ENCODE peak calls at places on chromosomes 2 and 18, in five cellular contexts. M, A, I, N and S are unnamed samples.

GRCh38 chr2:150520887-150521664 is 33.6 kb upstream of the RND3 start:
- DNase-seq in I (no peak), N (no peak), M (no peak), A (no peak), S (no peak)

GRCh38 chr18:36315736-36316135 is 18.2 kb downstream of the FHOD3 start:
- DNase-seq in A (no peak), I (no peak), N (no peak), M (no peak), S (no peak)

GRCh38 chr2:108927936-108928659 is 60.9 kb downstream of the EDAR start:
- DNase-seq in M (peak), N (no peak), I (peak), A (peak), S (no peak)

GRCh38 chr18:3248670-3249359 is 1.2 kb downstream of the MYL12A start:
- DNase-seq in M (no peak), A (peak), N (no peak), I (no peak), S (no peak)

GRCh38 chr2:196112408-196113039 is 43.9 kb upstream of the DNAH7 start:
- DNase-seq in M (no peak), I (no peak), A (no peak), N (no peak), S (no peak)

GRCh38 chr2:45180033-45180746 is 170.9 kb upstream of the SIX2 start:
- DNase-seq in I (no peak), N (no peak), A (no peak), M (no peak), S (no peak)

GRCh38 chr2:95402370-95403203 is at the start of gene FAHD2A:
- DNase-seq in M (no peak), A (peak), I (peak), N (peak), S (peak)

GRCh38 chr2:237742614-237743013 is 56.0 kb upstream of the RBM44 start:
- DNase-seq in I (no peak), A (no peak), M (no peak), N (no peak), S (no peak)

GRCh38 chr18:58023108-58023507 is 20.9 kb upstream of the NEDD4L start:
- DNase-seq in I (no peak), A (no peak), M (no peak), N (no peak), S (no peak)

GRCh38 chr2:20551231-20551944 is 99.5 kb downstream of the HS1BP3 start:
- DNase-seq in N (peak), I (no peak), M (no peak), A (no peak), S (no peak)

GRCh38 chr2:6676245-6676644 is 189.5 kb downstream of the CMPK2 start:
- DNase-seq in M (no peak), I (no peak), N (no peak), A (no peak), S (no peak)

GRCh38 chr2:39546937-39547336 is 109.9 kb upstream of the MAP4K3 start:
- DNase-seq in N (no peak), M (no peak), I (no peak), A (no peak), S (no peak)

GRCh38 chr2:173358617-173359016 is 3.9 kb downstream of the CDCA7 start:
- DNase-seq in M (no peak), N (no peak), I (no peak), A (no peak), S (no peak)
- TF ChIP-seq CTCF in M (no peak), N (no peak), I (no peak), A (no peak), S (no peak)

GRCh38 chr2:43223412-43224040 is 2.9 kb downstream of the ZFP36L2 start:
- DNase-seq in I (no peak), M (no peak), N (no peak), A (no peak), S (no peak)
- H3K4me3 ChIP-seq in I (peak), M (peak), N (peak), A (peak), S (peak)

GRCh38 chr2:57859755-57860154 is 186.9 kb upstream of the VRK2 start:
- DNase-seq in I (no peak), M (no peak), A (no peak), N (no peak), S (no peak)

GRCh38 chr2:57864926-57865325 is 181.7 kb upstream of the VRK2 start:
- DNase-seq in N (no peak), M (no peak), A (no peak), I (no peak), S (no peak)

GRCh38 chr2:57862153-57862552 is 184.5 kb upstream of the VRK2 start:
- DNase-seq in M (peak), I (peak), N (no peak), A (no peak), S (no peak)

GRCh38 chr2:57867730-57868129 is 178.9 kb upstream of the VRK2 start:
- DNase-seq in M (no peak), I (no peak), A (no peak), N (no peak), S (no peak)

DNA sequence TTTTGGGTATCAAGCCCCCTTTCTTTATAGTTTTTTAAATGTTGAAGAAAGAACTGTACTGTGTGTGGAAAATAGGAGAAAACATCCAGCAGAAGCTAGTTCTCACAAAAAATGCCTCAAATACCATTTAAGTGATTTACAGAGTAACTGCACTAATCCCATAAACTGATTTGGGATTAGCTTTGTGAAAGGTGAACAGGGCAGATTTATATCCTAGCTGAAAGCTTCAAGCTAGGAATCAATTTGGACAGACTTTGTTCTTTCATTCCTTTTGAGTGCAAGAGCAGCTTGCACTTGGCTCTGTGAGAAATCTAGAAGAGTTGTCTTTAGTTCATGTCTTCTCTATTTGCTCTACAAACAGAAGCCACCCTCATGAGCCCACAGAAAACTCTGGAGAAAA is 183.9 kb upstream of the VRK2 start:
- DNase-seq in N (no peak), I (no peak), A (no peak), M (no peak), S (no peak)
- H3K27ac ChIP-seq in N (no peak), I (peak), A (no peak), M (no peak), S (no peak)

GRCh38 chr18:23779696-23780303 is 90.5 kb downstream of the LAMA3 start:
- DNase-seq in N (no peak), M (no peak), A (no peak), I (peak), S (no peak)
- TF ChIP-seq CTCF in N (no peak), M (peak), A (no peak), I (no peak), S (no peak)

GRCh38 chr2:88764141-88764849 is 72.8 kb downstream of the RPIA start:
- DNase-seq in M (no peak), A (no peak), N (no peak), I (no peak), S (no peak)

GRCh38 chr2:88765154-88765948 is 73.9 kb downstream of the RPIA start:
- DNase-seq in N (peak), A (peak), M (no peak), I (no peak), S (no peak)

GRCh38 chr2:88760819-88761598 is 69.5 kb downstream of the RPIA start:
- DNase-seq in I (no peak), M (no peak), A (no peak), N (no peak), S (no peak)

GRCh38 chr2:88764850-88765153 is 73.3 kb downstream of the RPIA start:
- DNase-seq in M (no peak), A (no peak), I (no peak), N (no peak), S (no peak)
- H3K4me3 ChIP-seq in M (no peak), A (peak), I (no peak), N (peak), S (peak)